ENCODE peak calls at places on chromosomes 3 and 15, in ten cellular contexts. M, G, E, B, D, H, X, O, U and W are unnamed samples. For H3K4me1, the result is how much of the 10 kb centered on the place peaks cover.

GRCh38 chr3:114081022-114081421 is 24.5 kb downstream of the QTRT2 start:
- DNase-seq in M (no peak), D (no peak), B (no peak), U (no peak), H (peak), X (no peak), G (no peak), E (no peak), O (no peak), W (no peak)

GRCh38 chr15:91032919-91033803 is 10.8 kb upstream of the VPS33B start:
- DNase-seq in E (peak), G (peak), U (peak), X (peak), D (no peak), H (no peak), M (no peak), B (no peak), O (peak), W (peak)

GRCh38 chr3:78506581-78507195 is 1261.1 kb downstream of the ROBO1 start:
- DNase-seq in G (no peak), D (no peak), O (no peak), E (no peak), B (no peak), H (no peak), U (no peak), X (no peak), M (no peak), W (no peak)

GRCh38 chr15:54353726-54354125 is 375.5 kb downstream of the UNC13C start:
- DNase-seq in M (no peak), B (no peak), O (no peak), E (no peak), D (no peak), U (no peak), H (no peak), G (no peak), X (no peak), W (no peak)

GRCh38 chr3:71350998-71351397 is 232.5 kb downstream of the FOXP1 start:
- DNase-seq in D (no peak), B (no peak), O (no peak), G (no peak), E (no peak), M (no peak), X (no peak), H (no peak), U (no peak), W (no peak)

GRCh38 chr3:52286777-52287110 is 884 bp upstream of the GLYCTK start:
- DNase-seq in U (peak), O (no peak), M (no peak), B (no peak), H (no peak), D (no peak), E (no peak), X (no peak), G (no peak), W (no peak)

GRCh38 chr3:186109897-186110803 is 1.3 kb upstream of the ETV5 start:
- DNase-seq in B (peak), X (no peak), H (peak), G (no peak), O (no peak), D (no peak), M (peak), E (peak), U (peak), W (peak)

GRCh38 chr15:75712668-75713337 is at the start of gene CSPG4:
- DNase-seq in H (peak), U (peak), B (peak), G (no peak), M (no peak), D (no peak), E (no peak), O (peak), X (no peak), W (no peak)

GRCh38 chr15:38883987-38884386 is 319.4 kb upstream of the RASGRP1 start:
- DNase-seq in H (peak), B (no peak), U (no peak), D (no peak), E (no peak), O (no peak), M (no peak), X (no peak), G (no peak), W (no peak)

GRCh38 chr3:171944109-171945016 is 95.0 kb upstream of the FNDC3B start:
- DNase-seq in H (no peak), G (no peak), U (no peak), O (no peak), B (peak), E (no peak), M (no peak), D (no peak), X (no peak), W (no peak)

GRCh38 chr3:187136936-187137335 is 2.4 kb downstream of the RPL39L start:
- DNase-seq in X (no peak), O (no peak), D (peak), H (peak), M (no peak), G (no peak), B (no peak), E (no peak), U (no peak), W (no peak)

GRCh38 chr15:26146162-26146561 is 283.0 kb upstream of the ATP10A start:
- DNase-seq in X (no peak), B (no peak), M (no peak), H (no peak), O (no peak), G (no peak), D (no peak), E (no peak), U (no peak), W (no peak)

GRCh38 chr15:48794697-48795134 is 16.2 kb downstream of the CEP152 start:
- DNase-seq in B (no peak), X (peak), M (no peak), D (no peak), U (no peak), G (no peak), E (no peak), H (peak), O (no peak), W (no peak)

GRCh38 chr3:119033393-119034255 is 1.0 kb downstream of the IGSF11 start:
- DNase-seq in U (no peak), O (no peak), D (no peak), H (no peak), X (no peak), B (no peak), G (no peak), E (no peak), M (no peak), W (no peak)

GRCh38 chr15:51094606-51095569 is at the start of gene TNFAIP8L3:
- DNase-seq in E (no peak), U (peak), G (no peak), H (no peak), X (no peak), O (peak), B (peak), D (no peak), M (no peak), W (peak)

GRCh38 chr3:187519428-187519890 is 150.7 kb downstream of the SST start:
- DNase-seq in M (no peak), D (no peak), H (no peak), G (no peak), O (no peak), E (no peak), X (no peak), U (no peak), B (no peak), W (no peak)

GRCh38 chr3:60355825-60356224 is 895.4 kb downstream of the FHIT start:
- DNase-seq in B (no peak), H (no peak), M (no peak), G (no peak), U (no peak), X (no peak), D (no peak), O (no peak), E (no peak), W (no peak)

GRCh38 chr15:67184208-67184925 is 70.1 kb downstream of the AAGAB start:
- DNase-seq in G (no peak), H (no peak), X (peak), D (peak), M (peak), U (no peak), O (peak), B (peak), E (no peak), W (no peak)
- H3K27ac ChIP-seq in G (no peak), H (peak), X (no peak), D (no peak), M (peak), U (no peak), O (no peak), B (peak), E (no peak), W (peak)

GRCh38 chr3:182226995-182227394 is 515.3 kb downstream of the SOX2 start:
- DNase-seq in M (no peak), X (no peak), U (no peak), B (no peak), H (no peak), G (no peak), D (no peak), E (no peak), O (no peak), W (no peak)
- TF ChIP-seq CTCF in M (no peak), X (no peak), U (no peak), B (no peak), H (no peak), G (no peak), D (no peak), E (no peak), O (no peak), W (no peak)

GRCh38 chr3:123395235-123395634 is 53.7 kb downstream of the ADCY5 start:
- DNase-seq in G (no peak), M (no peak), B (no peak), D (no peak), X (no peak), O (no peak), E (no peak), U (no peak), H (no peak), W (no peak)
- H3K4me1 ChIP-seq in G (under half), M (half or more), B (under half), D (under half), X (under half), O (half or more), E (under half), U (under half), H (under half), W (half or more)

GRCh38 chr3:101865751-101866509 is 16.6 kb downstream of the NFKBIZ start:
- DNase-seq in D (no peak), E (no peak), O (no peak), M (no peak), B (no peak), H (peak), U (no peak), G (no peak), X (no peak), W (peak)
- H3K27ac ChIP-seq in D (no peak), E (no peak), O (no peak), M (no peak), B (no peak), H (peak), U (no peak), G (no peak), X (peak), W (no peak)

GRCh38 chr3:138331143-138331894 is 1.7 kb upstream of the NME9 start:
- DNase-seq in E (no peak), U (no peak), M (no peak), H (peak), G (no peak), B (no peak), D (no peak), X (peak), O (no peak), W (no peak)
- TF ChIP-seq CTCF in E (no peak), U (no peak), M (no peak), H (peak), G (no peak), B (no peak), D (peak), X (no peak), O (no peak), W (no peak)

DNA sequence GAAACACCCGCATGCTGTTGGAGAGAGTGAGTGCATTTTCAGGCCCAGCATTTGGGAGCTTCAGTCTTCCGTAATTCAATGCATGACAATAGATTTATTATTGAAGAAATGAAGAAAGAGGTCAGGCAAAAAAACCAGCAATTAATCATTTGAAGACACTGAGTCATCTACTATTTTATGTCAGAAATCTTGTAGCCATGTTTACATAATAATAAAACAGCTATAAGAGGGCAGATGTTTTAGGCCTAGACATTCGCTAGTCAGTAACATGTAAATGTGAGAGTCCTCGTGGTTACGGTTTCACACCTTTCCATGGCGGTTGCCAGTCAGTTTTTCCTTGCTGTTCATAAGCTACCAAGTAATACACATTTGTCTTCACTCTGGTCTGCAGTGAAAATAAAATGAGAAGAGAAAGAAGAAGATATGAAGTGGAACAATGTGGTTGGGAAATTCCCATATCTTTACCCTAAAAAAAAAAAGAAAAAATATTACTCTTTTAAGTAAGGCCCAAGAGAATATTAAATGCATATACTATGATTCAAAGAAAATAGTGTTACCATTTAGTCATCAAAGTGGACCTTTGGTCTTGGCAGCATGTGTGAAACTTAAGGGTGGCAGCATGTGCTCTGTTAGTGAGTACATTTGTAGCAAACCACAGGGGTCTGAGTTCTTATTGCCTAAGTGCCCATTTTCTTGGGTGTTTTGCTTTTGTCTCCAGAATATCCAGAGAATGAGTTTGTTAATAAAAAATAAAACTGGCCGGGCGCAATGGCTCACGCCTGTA is 140.5 kb upstream of the TBL1XR1 start:
- DNase-seq in U (no peak), M (no peak), B (no peak), O (no peak), H (peak), E (no peak), X (no peak), D (no peak), G (peak), W (no peak)
- H3K4me1 ChIP-seq in U (under half), M (under half), B (under half), O (under half), H (under half), E (half or more), X (under half), D (under half), G (under half), W (under half)